ENCODE peak calls at places on chromosome 5, in seven cellular contexts. F is A549, L is K562, H is H1, E is HepG2, A is SK-N-SH, C is GM12878. I is an unnamed sample.

GRCh38 chr5:151721812-151722391 is 35.2 kb upstream of the SPARC start:
- DNase-seq in C (no peak), E (no peak), H (no peak), L (no peak), F (no peak), A (no peak), I (no peak)

GRCh38 chr5:19334278-19334677 is 653.7 kb downstream of the CDH18 start:
- DNase-seq in A (no peak), L (no peak), F (no peak), C (no peak), E (no peak), H (no peak), I (no peak)

GRCh38 chr5:98755406-98755805 is 18.1 kb upstream of the RGMB start:
- DNase-seq in A (no peak), C (no peak), F (no peak), L (no peak), E (no peak), H (no peak), I (peak)

GRCh38 chr5:142826741-142827492 is 56.7 kb downstream of the ARHGAP26 start:
- DNase-seq in E (no peak), C (no peak), L (no peak), A (no peak), H (no peak), F (peak), I (peak)

GRCh38 chr5:36481721-36482120 is 124.7 kb upstream of the SLC1A3 start:
- DNase-seq in H (no peak), E (no peak), F (no peak), L (no peak), A (no peak), C (no peak), I (no peak)

GRCh38 chr5:80206282-80206681 is 49.6 kb downstream of the SERINC5 start:
- DNase-seq in C (no peak), A (no peak), E (no peak), H (no peak), F (no peak), L (no peak), I (peak)

GRCh38 chr5:10594591-10595210 is 30.8 kb downstream of the ANKRD33B start:
- DNase-seq in E (no peak), L (no peak), H (no peak), F (no peak), A (no peak), C (no peak), I (peak)

GRCh38 chr5:13359326-13359725 is 585.2 kb downstream of the DNAH5 start:
- DNase-seq in A (no peak), L (no peak), E (no peak), F (no peak), H (no peak), C (no peak), I (peak)

GRCh38 chr5:149400304-149400703 is 21.2 kb upstream of the IL17B start:
- DNase-seq in H (no peak), A (no peak), F (no peak), C (no peak), L (peak), E (peak), I (no peak)

DNA sequence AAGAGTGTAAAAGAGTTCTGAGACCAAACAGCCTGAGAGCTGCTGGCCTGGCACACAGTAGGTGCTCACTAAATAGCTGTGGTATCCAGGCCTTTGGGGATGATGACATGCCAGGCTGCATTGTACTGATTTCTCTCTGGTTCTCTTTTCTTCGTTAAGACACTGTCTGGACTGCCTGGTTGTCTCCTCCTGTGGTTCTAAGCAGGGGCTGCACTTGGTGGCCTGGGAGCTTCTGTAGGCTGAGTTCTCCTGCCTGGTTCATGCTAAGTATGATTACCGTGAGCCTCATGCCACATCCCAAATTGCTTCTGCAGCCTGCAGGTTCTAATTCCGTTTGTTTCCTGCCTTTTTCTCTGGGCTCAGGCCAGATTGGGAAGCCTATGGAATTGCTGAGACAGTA is 21.7 kb upstream of the BOD1 start:
- DNase-seq in E (no peak), F (no peak), H (no peak), A (no peak), C (no peak), L (no peak), I (no peak)
- TF ChIP-seq RFX5 in E (no peak), F (no peak), H (no peak), A (no peak), C (no peak), L (no peak), I (no peak)

GRCh38 chr5:60677831-60678664 is 21.9 kb downstream of the DEPDC1B start:
- DNase-seq in A (peak), F (peak), E (peak), L (peak), H (no peak), C (peak), I (peak)
- TF ChIP-seq RFX5 in A (no peak), F (no peak), E (no peak), L (no peak), H (no peak), C (no peak), I (no peak)

DNA sequence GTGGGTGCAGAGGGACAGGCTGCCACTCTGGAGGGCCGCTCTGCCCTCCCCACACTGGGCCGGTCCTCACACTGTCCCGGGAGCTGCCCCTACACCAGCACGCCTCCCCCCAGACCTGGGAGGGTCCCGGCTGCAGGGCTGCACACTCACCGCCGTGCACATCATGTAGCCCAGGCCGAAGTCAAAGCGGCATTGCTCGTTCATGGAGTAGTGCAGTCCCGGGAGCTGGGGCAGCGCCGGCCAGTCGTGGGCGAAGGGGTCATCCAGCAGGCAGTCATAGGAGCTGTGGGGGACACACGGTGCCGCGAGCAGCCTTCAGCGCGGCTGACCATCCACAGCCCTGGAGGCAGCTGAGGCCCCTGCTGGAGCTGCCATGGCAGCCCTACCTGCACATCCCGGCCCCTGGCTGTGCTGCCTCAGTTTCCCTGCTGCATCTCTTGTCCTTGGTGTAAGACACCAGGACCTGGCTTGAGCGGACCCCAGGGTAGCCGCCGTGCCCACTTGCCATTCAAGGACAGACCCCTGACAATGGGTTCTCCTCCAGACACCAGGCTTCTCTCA is 93.2 kb downstream of the ZNF354C start:
- DNase-seq in H (no peak), F (no peak), E (no peak), L (no peak), A (no peak), C (no peak), I (no peak)
- TF ChIP-seq RFX5 in H (no peak), F (no peak), E (no peak), L (no peak), A (no peak), C (no peak), I (no peak)

GRCh38 chr5:132830436-132831094 is at the start of gene SHROOM1:
- DNase-seq in C (no peak), E (peak), A (peak), H (peak), F (peak), L (peak), I (peak)
- TF ChIP-seq RFX5 in C (no peak), E (no peak), A (no peak), H (no peak), F (no peak), L (no peak), I (no peak)